ENCODE peak calls at places on chromosomes 2 and 18, in six cellular contexts. V is HEK293T, I is NCI-H460, W is cardiac septum, L is NCI-H1105 treated with DMSO at 0.1 percent for 48 hours, C is left lobe of liver. E is an unnamed sample.

GRCh38 chr18:73121207-73121606 is 253.4 kb upstream of the NETO1 start:
- DNase-seq in V (no peak), I (no peak), W (no peak), L (no peak), C (no peak), E (no peak)

GRCh38 chr2:156901373-156902031 is 356.0 kb upstream of the GALNT5 start:
- DNase-seq in V (no peak), I (no peak), W (no peak), L (no peak), C (no peak), E (no peak)

GRCh38 chr18:30177056-30177455 is 865.5 kb downstream of the DSC3 start:
- DNase-seq in V (no peak), I (no peak), W (no peak), L (no peak), C (no peak), E (no peak)

GRCh38 chr2:220033546-220033945 is 406.1 kb downstream of the SLC4A3 start:
- DNase-seq in V (no peak), I (no peak), W (no peak), L (no peak), C (no peak), E (no peak)

GRCh38 chr2:149657393-149657792 is 69.8 kb upstream of the MMADHC start:
- DNase-seq in V (no peak), I (no peak), W (no peak), L (peak; percentile 80), C (no peak), E (no peak)

GRCh38 chr2:216372761-216373291 is 543 bp upstream of the MARCHF4 start:
- DNase-seq in V (no peak), I (peak; percentile 14), W (no peak), L (no peak), C (no peak), E (no peak)

GRCh38 chr2:24448811-24449210 is 42.2 kb upstream of the NCOA1 start:
- DNase-seq in V (no peak), I (no peak), W (no peak), L (no peak), C (no peak), E (no peak)

GRCh38 chr2:30371772-30372373 is 75.2 kb upstream of the LCLAT1 start:
- DNase-seq in V (no peak), I (no peak), W (no peak), L (no peak), C (no peak), E (no peak)

GRCh38 chr2:11022874-11023273 is 111.1 kb downstream of the KCNF1 start:
- DNase-seq in V (no peak), I (no peak), W (no peak), L (no peak), C (no peak), E (peak; percentile 38)

GRCh38 chr2:187575081-187576067 is 21.1 kb upstream of the TFPI start:
- DNase-seq in V (no peak), I (no peak), W (no peak), L (no peak), C (no peak), E (no peak)

GRCh38 chr2:226934546-226935243 is 98.8 kb downstream of the RHBDD1 start:
- DNase-seq in V (no peak), I (no peak), W (no peak), L (peak; percentile 79), C (no peak), E (no peak)

GRCh38 chr18:48031011-48031480 is 100.6 kb upstream of the SMAD2 start:
- DNase-seq in V (peak; percentile 55), I (peak; percentile 50), W (peak; percentile 57), L (peak; percentile 86), C (peak; percentile 66), E (peak; percentile 61)

GRCh38 chr2:45937990-45938389 is 286.5 kb downstream of the PRKCE start:
- DNase-seq in V (no peak), I (no peak), W (no peak), L (no peak), C (no peak), E (no peak)

GRCh38 chr18:7567487-7568425 is 640 bp downstream of the PTPRM start:
- DNase-seq in V (peak; percentile 31), I (no peak), W (peak; percentile 78), L (peak; percentile 5), C (peak; percentile 66), E (peak; percentile 92)

GRCh38 chr2:223102040-223102899 is 50.3 kb downstream of the KCNE4 start:
- DNase-seq in V (no peak), I (no peak), W (no peak), L (no peak), C (no peak), E (no peak)

GRCh38 chr2:98242006-98242405 is 104.2 kb upstream of the CNGA3 start:
- DNase-seq in V (no peak), I (no peak), W (no peak), L (no peak), C (no peak), E (no peak)

GRCh38 chr2:159010340-159010739 is 41.9 kb downstream of the TANC1 start:
- DNase-seq in V (no peak), I (no peak), W (no peak), L (no peak), C (no peak), E (no peak)

GRCh38 chr2:126915903-126916302 is 17.2 kb downstream of the TEX51 start:
- DNase-seq in V (no peak), I (no peak), W (peak; percentile 55), L (no peak), C (no peak), E (no peak)